ENCODE peak calls at places on chromosomes 7 and 10, in four cellular contexts. L is left ventricle myocardium inferior, Z is type B pancreatic cell, R is progenitor cell of endocrine pancreas. W is an unnamed sample.

GRCh38 chr10:23099816-23100215 is 4.4 kb downstream of the MSRB2 start:
- DNase-seq in L (no peak), R (no peak), Z (no peak), W (no peak)

GRCh38 chr7:138684360-138684759 is 16.8 kb downstream of the SVOPL start:
- DNase-seq in L (no peak), Z (no peak), R (no peak), W (no peak)

GRCh38 chr7:75058406-75058805 is 15.2 kb downstream of the RCC1L start:
- DNase-seq in Z (no peak), L (no peak), R (no peak), W (no peak)

GRCh38 chr7:138564365-138564764 is 104.3 kb downstream of the TRIM24 start:
- DNase-seq in R (no peak), Z (no peak), L (no peak), W (no peak)

GRCh38 chr10:5575144-5575481 is 50.4 kb downstream of the CALML3 start:
- DNase-seq in L (no peak), R (no peak), Z (no peak), W (no peak)

GRCh38 chr10:88097092-88097894 is 233.9 kb downstream of the PTEN start:
- DNase-seq in L (no peak), Z (no peak), R (no peak), W (peak; percentile 60)

GRCh38 chr10:132066186-132066585 is 440 bp downstream of the JAKMIP3 start:
- DNase-seq in R (no peak), L (no peak), Z (peak; percentile 48), W (no peak)

GRCh38 chr10:1152386-1153252 is 96.4 kb downstream of the WDR37 start:
- DNase-seq in Z (peak; percentile 43), L (no peak), R (no peak), W (no peak)

GRCh38 chr7:73725703-73726466 is 6.4 kb upstream of the STX1A start:
- DNase-seq in L (peak; percentile 85), R (peak; percentile 96), Z (peak; percentile 93), W (no peak)

GRCh38 chr7:132045002-132045401 is 488.6 kb upstream of the PODXL start:
- DNase-seq in L (no peak), Z (no peak), R (no peak), W (no peak)

GRCh38 chr10:88731296-88731695 is 25.2 kb downstream of the LIPK start:
- DNase-seq in Z (no peak), R (no peak), L (no peak), W (no peak)

GRCh38 chr10:114110174-114110972 is 63.6 kb downstream of the CCDC186 start:
- DNase-seq in Z (no peak), L (no peak), R (no peak), W (no peak)

GRCh38 chr7:44106311-44107065 is 2.3 kb downstream of the AEBP1 start:
- DNase-seq in L (no peak), R (no peak), Z (no peak), W (no peak)

GRCh38 chr7:66152538-66153191 is 38.0 kb downstream of the CRCP start:
- DNase-seq in Z (no peak), L (no peak), R (no peak), W (no peak)

GRCh38 chr10:91251430-91252056 is 31.1 kb downstream of the PCGF5 start:
- DNase-seq in L (peak; percentile 18), Z (no peak), R (peak; percentile 19), W (peak; percentile 10)

GRCh38 chr10:10056958-10057357 is 960.7 kb upstream of the CELF2 start:
- DNase-seq in Z (no peak), R (no peak), L (no peak), W (no peak)

GRCh38 chr10:49614242-49615198 is 683 bp downstream of the CHAT start:
- DNase-seq in R (no peak), L (no peak), Z (peak; percentile 55), W (no peak)

GRCh38 chr7:47580175-47580701 is 1.7 kb downstream of the TNS3 start:
- DNase-seq in Z (no peak), L (no peak), R (no peak), W (no peak)

GRCh38 chr7:23713285-23714235 is 3.5 kb downstream of the STK31 start:
- DNase-seq in R (no peak), Z (no peak), L (no peak), W (peak; percentile 30)

GRCh38 chr7:1192171-1192676 is 32.2 kb upstream of the ZFAND2A start:
- DNase-seq in L (no peak), Z (no peak), R (no peak), W (peak; percentile 16)

GRCh38 chr10:43667317-43667731 is 18.6 kb upstream of the ZNF32 start:
- DNase-seq in L (no peak), R (peak; percentile 28), Z (no peak), W (no peak)
- TF ChIP-seq CTCF in L (peak; percentile 59), R (peak; percentile 66), Z (peak; percentile 51), W (peak; percentile 46)

GRCh38 chr7:158861936-158862704 is 5.8 kb downstream of the DYNC2I1 start:
- DNase-seq in R (no peak), L (no peak), Z (no peak), W (no peak)
- TF ChIP-seq CTCF in R (no peak), L (no peak), Z (no peak), W (no peak)

DNA sequence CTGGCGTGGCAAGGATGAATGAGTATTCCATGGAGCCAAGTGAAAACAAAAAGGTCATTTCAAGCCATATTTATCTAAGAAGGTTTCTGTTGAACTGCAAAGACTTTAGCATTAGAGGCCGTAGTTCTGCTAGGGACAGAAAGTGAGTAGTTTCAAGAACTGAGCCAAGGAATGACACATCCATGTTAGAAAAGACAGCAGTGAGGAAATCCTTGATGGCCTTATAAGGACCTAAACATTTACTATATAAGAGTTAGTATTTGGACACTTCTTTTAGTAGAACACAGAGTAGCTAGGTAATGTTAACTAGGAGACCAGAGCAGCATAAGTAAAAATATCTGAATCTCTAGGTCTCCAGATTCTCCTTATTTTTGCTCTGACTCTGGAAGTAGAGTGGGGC is 329.8 kb upstream of the SEMA3D start:
- DNase-seq in Z (no peak), L (no peak), R (no peak), W (no peak)
- TF ChIP-seq CTCF in Z (no peak), L (no peak), R (no peak), W (no peak)

GRCh38 chr10:76111986-76112825 is 680.8 kb downstream of the LRMDA start:
- DNase-seq in L (no peak), Z (no peak), R (no peak), W (no peak)
- TF ChIP-seq CTCF in L (no peak), Z (no peak), R (no peak), W (no peak)

DNA sequence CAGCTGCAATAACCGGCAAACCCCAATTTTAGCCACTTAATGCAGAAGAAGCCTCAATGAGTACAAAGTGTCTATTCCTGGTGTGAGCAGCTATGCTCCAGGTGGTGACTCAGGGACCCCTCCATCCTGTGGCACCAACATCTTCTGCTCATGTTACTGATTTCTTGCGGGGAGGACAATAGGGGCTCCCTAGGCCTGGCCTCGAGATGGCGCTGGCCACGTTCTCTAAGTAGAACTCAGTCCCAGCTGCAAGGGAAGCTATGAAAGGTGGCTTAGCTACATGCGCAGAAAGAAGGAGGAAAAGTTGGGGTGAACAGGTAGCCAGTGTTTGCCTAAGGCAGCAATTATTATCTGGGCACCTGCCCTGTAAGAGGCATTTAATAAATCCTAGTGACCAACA is 6.6 kb downstream of the GJD4 start:
- DNase-seq in R (no peak), L (no peak), Z (no peak), W (no peak)
- TF ChIP-seq CTCF in R (peak; percentile 8), L (no peak), Z (no peak), W (no peak)